ENCODE peak calls at places on chromosomes 12 and 14, in ten cellular contexts. R is pancreas; H is cardiac muscle cell; G is upper lobe of left lung; S is IMR-90; F is upper lobe of right lung; K is CD8-positive, alpha-beta T cell; Q is H9; E is HCT116; P is right atrium auricular region. Z is an unnamed sample.
A peak's percentile ranks its signal among the peaks of the same experiment; 100 is the strongest.

GRCh38 chr14:105315941-105316562 is 1.5 kb downstream of the PACS2 start:
- DNase-seq in R (peak; percentile 69), H (no peak), G (no peak), S (no peak), F (no peak), K (peak; percentile 19), Q (peak; percentile 23), E (no peak), P (no peak), Z (no peak)

GRCh38 chr12:122979001-122979907 is 1.2 kb upstream of the ARL6IP4 start:
- DNase-seq in R (peak; percentile 77), H (no peak), G (no peak), S (no peak), F (peak; percentile 56), K (no peak), Q (no peak), E (no peak), P (no peak), Z (no peak)

GRCh38 chr12:52149651-52150241 is 42.1 kb downstream of the KRT80 start:
- DNase-seq in R (no peak), H (no peak), G (no peak), S (no peak), F (no peak), K (no peak), Q (peak; percentile 53), E (no peak), P (no peak), Z (no peak)

GRCh38 chr14:25010471-25010870 is 39.5 kb downstream of the STXBP6 start:
- DNase-seq in R (no peak), H (no peak), G (no peak), S (no peak), F (no peak), K (no peak), Q (no peak), E (no peak), P (no peak), Z (no peak)

GRCh38 chr12:95262808-95263207 is 45.2 kb downstream of the VEZT start:
- DNase-seq in R (no peak), H (peak; percentile 34), G (no peak), S (peak; percentile 14), F (no peak), K (no peak), Q (no peak), E (no peak), P (no peak), Z (no peak)

GRCh38 chr12:59040651-59041050 is 120.3 kb upstream of the LRIG3 start:
- DNase-seq in R (no peak), H (peak; percentile 63), G (no peak), S (peak; percentile 94), F (no peak), K (no peak), Q (no peak), E (no peak), P (no peak), Z (no peak)

GRCh38 chr14:100049220-100049619 is 16.0 kb upstream of the EVL start:
- DNase-seq in R (no peak), H (peak; percentile 75), G (no peak), S (peak; percentile 72), F (no peak), K (no peak), Q (no peak), E (no peak), P (no peak), Z (no peak)

GRCh38 chr12:6200266-6201198 is at the start of gene CD9:
- DNase-seq in R (peak; percentile 87), H (no peak), G (peak; percentile 95), S (no peak), F (peak; percentile 76), K (peak; percentile 48), Q (peak; percentile 82), E (peak; percentile 46), P (no peak), Z (peak; percentile 61)

GRCh38 chr12:96824074-96824837 is 82.8 kb upstream of the NEDD1 start:
- DNase-seq in R (no peak), H (no peak), G (no peak), S (no peak), F (no peak), K (no peak), Q (no peak), E (no peak), P (no peak), Z (no peak)

GRCh38 chr12:10771132-10771733 is 31.2 kb downstream of the TAS2R7 start:
- DNase-seq in R (no peak), H (peak; percentile 64), G (no peak), S (peak; percentile 51), F (no peak), K (no peak), Q (no peak), E (peak; percentile 26), P (no peak), Z (peak; percentile 31)

GRCh38 chr12:121456551-121456950 is 56.6 kb downstream of the RNF34 start:
- DNase-seq in R (no peak), H (no peak), G (no peak), S (no peak), F (no peak), K (no peak), Q (no peak), E (no peak), P (no peak), Z (no peak)

GRCh38 chr12:130880411-130880885 is 8.6 kb downstream of the RAN start:
- DNase-seq in R (no peak), H (no peak), G (no peak), S (no peak), F (no peak), K (no peak), Q (no peak), E (no peak), P (no peak), Z (no peak)

GRCh38 chr12:22100952-22101748 is 55.1 kb downstream of the CMAS start:
- DNase-seq in R (no peak), H (peak; percentile 83), G (no peak), S (peak; percentile 73), F (no peak), K (peak; percentile 19), Q (peak; percentile 79), E (peak; percentile 18), P (peak; percentile 67), Z (peak; percentile 67)

GRCh38 chr12:120720234-120720968 is 5.2 kb upstream of the ACADS start:
- DNase-seq in R (no peak), H (peak; percentile 88), G (no peak), S (peak; percentile 71), F (no peak), K (no peak), Q (no peak), E (no peak), P (no peak), Z (no peak)

GRCh38 chr12:19695244-19696098 is 256.2 kb downstream of the AEBP2 start:
- DNase-seq in R (no peak), H (no peak), G (no peak), S (peak; percentile 16), F (no peak), K (no peak), Q (no peak), E (no peak), P (no peak), Z (no peak)

GRCh38 chr12:111788178-111788654 is 21.5 kb downstream of the ALDH2 start:
- DNase-seq in R (peak; percentile 87), H (peak; percentile 87), G (no peak), S (peak; percentile 55), F (no peak), K (no peak), Q (no peak), E (no peak), P (no peak), Z (no peak)
- H3K4me1 ChIP-seq in R (no peaks in the 10 kb centered on the region), H (no peaks in the 10 kb centered on the region), G (peaks cover 14% of the 10 kb centered on the region), S (peaks cover 6% of the 10 kb centered on the region), F (peaks cover 10% of the 10 kb centered on the region), K (no peaks in the 10 kb centered on the region), Q (no peaks in the 10 kb centered on the region), E (no peaks in the 10 kb centered on the region), P (peaks cover 24% of the 10 kb centered on the region), Z (no peaks in the 10 kb centered on the region)

DNA sequence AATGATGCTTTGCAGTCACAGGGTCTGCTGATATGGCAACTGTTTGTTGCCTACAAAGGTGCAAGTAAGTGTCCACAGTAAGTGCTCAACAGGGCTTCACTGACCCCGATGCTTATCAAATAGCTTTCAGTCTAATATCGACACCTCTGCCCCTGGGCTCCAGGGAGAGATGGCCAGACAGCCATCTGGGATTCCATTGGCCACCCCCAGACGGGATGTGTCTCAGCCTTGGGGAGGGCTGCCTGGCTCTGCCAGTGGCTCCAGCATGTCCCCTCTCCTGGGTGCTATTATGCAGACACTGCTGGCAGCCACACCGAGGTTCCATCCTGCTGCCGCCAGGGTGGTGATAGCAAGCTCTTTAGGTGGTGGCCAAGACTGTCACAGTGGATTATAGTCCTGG is 57.4 kb downstream of the DGLUCY start:
- DNase-seq in R (no peak), H (no peak), G (no peak), S (no peak), F (no peak), K (no peak), Q (no peak), E (no peak), P (no peak), Z (no peak)
- H3K4me1 ChIP-seq in R (no peaks in the 10 kb centered on the region), H (peaks cover 4% of the 10 kb centered on the region), G (no peaks in the 10 kb centered on the region), S (peaks cover 8% of the 10 kb centered on the region), F (no peaks in the 10 kb centered on the region), K (no peaks in the 10 kb centered on the region), Q (no peaks in the 10 kb centered on the region), E (no peaks in the 10 kb centered on the region), P (peaks cover 32% of the 10 kb centered on the region), Z (peaks cover 22% of the 10 kb centered on the region)

GRCh38 chr12:124554429-124555029 is 12.9 kb downstream of the NCOR2 start:
- DNase-seq in R (peak; percentile 65), H (no peak), G (no peak), S (no peak), F (no peak), K (no peak), Q (no peak), E (no peak), P (no peak), Z (no peak)
- H3K4me1 ChIP-seq in R (peaks cover 3% of the 10 kb centered on the region), H (peaks cover 62% of the 10 kb centered on the region), G (peaks cover 73% of the 10 kb centered on the region), S (peaks cover 22% of the 10 kb centered on the region), F (peaks cover 63% of the 10 kb centered on the region), K (peaks cover 45% of the 10 kb centered on the region), Q (peaks cover 8% of the 10 kb centered on the region), E (peaks cover 30% of the 10 kb centered on the region), P (peaks cover 90% of the 10 kb centered on the region), Z (peaks cover 40% of the 10 kb centered on the region)

GRCh38 chr14:77032854-77033621 is 4.5 kb upstream of the IRF2BPL start:
- DNase-seq in R (peak; percentile 95), H (peak; percentile 99), G (peak; percentile 95), S (peak; percentile 98), F (peak; percentile 95), K (peak; percentile 79), Q (peak; percentile 82), E (no peak), P (peak; percentile 98), Z (peak; percentile 89)

GRCh38 chr14:77037338-77037782 is 8.9 kb upstream of the IRF2BPL start:
- DNase-seq in R (no peak), H (no peak), G (no peak), S (no peak), F (no peak), K (no peak), Q (no peak), E (no peak), P (no peak), Z (no peak)

GRCh38 chr14:77036484-77037337 is 8.2 kb upstream of the IRF2BPL start:
- DNase-seq in R (no peak), H (peak; percentile 29), G (no peak), S (no peak), F (no peak), K (no peak), Q (no peak), E (no peak), P (no peak), Z (no peak)

GRCh38 chr14:77033622-77034521 is 5.4 kb upstream of the IRF2BPL start:
- DNase-seq in R (peak; percentile 91), H (peak; percentile 88), G (peak; percentile 95), S (peak; percentile 96), F (peak; percentile 93), K (peak; percentile 70), Q (peak; percentile 91), E (no peak), P (peak; percentile 89), Z (peak; percentile 67)

GRCh38 chr14:77035267-77035666 is 6.8 kb upstream of the IRF2BPL start:
- DNase-seq in R (no peak), H (no peak), G (no peak), S (no peak), F (no peak), K (no peak), Q (no peak), E (no peak), P (no peak), Z (no peak)
- H3K4me1 ChIP-seq in R (peaks cover 40% of the 10 kb centered on the region), H (peaks cover 66% of the 10 kb centered on the region), G (peaks cover 83% of the 10 kb centered on the region), S (peaks cover 32% of the 10 kb centered on the region), F (peaks cover 83% of the 10 kb centered on the region), K (peaks cover 67% of the 10 kb centered on the region), Q (peaks cover 11% of the 10 kb centered on the region), E (peaks cover 64% of the 10 kb centered on the region), P (peaks cover 82% of the 10 kb centered on the region), Z (peaks cover 79% of the 10 kb centered on the region)